ENCODE peak calls at places on chromosomes 7 and 10, in nine cellular contexts. H is dorsolateral prefrontal cortex; Y is transverse colon; Z is adrenal gland; C is PC-9; G is tibial artery; B is small intestine; O is astrocyte; L is CD4-positive, alpha-beta T cell. X is an unnamed sample.

GRCh38 chr10:131641898-131642297 is 258.9 kb upstream of the PPP2R2D start:
- DNase-seq in H (no peak), Y (no peak), Z (no peak), C (no peak), G (no peak), B (no peak), O (no peak), L (no peak), X (no peak)

GRCh38 chr10:61935085-61935484 is 33.6 kb downstream of the ARID5B start:
- DNase-seq in H (no peak), Y (no peak), Z (no peak), C (no peak), G (no peak), B (no peak), O (no peak), L (no peak), X (no peak)

GRCh38 chr10:46311501-46311951 is 24.7 kb downstream of the ANTXRL start:
- DNase-seq in H (no peak), Y (peak; percentile 6), Z (no peak), C (peak; percentile 72), G (peak; percentile 42), B (no peak), O (no peak), L (no peak), X (no peak)

GRCh38 chr7:85160223-85160622 is 26.6 kb downstream of the SEMA3D start:
- DNase-seq in H (no peak), Y (no peak), Z (no peak), C (no peak), G (no peak), B (no peak), O (peak; percentile 58), L (no peak), X (no peak)

GRCh38 chr10:104417629-104418292 is 64.1 kb downstream of the CFAP58 start:
- DNase-seq in H (no peak), Y (no peak), Z (no peak), C (no peak), G (no peak), B (no peak), O (peak; percentile 4), L (no peak), X (peak; percentile 6)

GRCh38 chr10:22183771-22184466 is 33.9 kb downstream of the EBLN1 start:
- DNase-seq in H (no peak), Y (no peak), Z (no peak), C (no peak), G (no peak), B (no peak), O (no peak), L (no peak), X (no peak)

GRCh38 chr7:24178811-24179210 is 105.2 kb upstream of the NPY start:
- DNase-seq in H (no peak), Y (no peak), Z (no peak), C (no peak), G (no peak), B (no peak), O (no peak), L (no peak), X (no peak)

GRCh38 chr10:103745264-103746247 is 109.8 kb downstream of the SH3PXD2A start:
- DNase-seq in H (no peak), Y (peak; percentile 28), Z (no peak), C (peak; percentile 84), G (no peak), B (peak; percentile 51), O (peak; percentile 30), L (peak; percentile 52), X (no peak)

GRCh38 chr10:59606551-59606961 is 103.1 kb downstream of the SLC16A9 start:
- DNase-seq in H (no peak), Y (no peak), Z (no peak), C (no peak), G (no peak), B (peak; percentile 40), O (peak; percentile 35), L (no peak), X (no peak)

GRCh38 chr10:109650228-109650627 is 273.1 kb downstream of the XPNPEP1 start:
- DNase-seq in H (no peak), Y (no peak), Z (no peak), C (no peak), G (no peak), B (no peak), O (no peak), L (no peak), X (no peak)

GRCh38 chr10:9253121-9253520 is 1198.6 kb downstream of the GATA3 start:
- DNase-seq in H (no peak), Y (no peak), Z (no peak), C (no peak), G (no peak), B (no peak), O (peak; percentile 18), L (no peak), X (no peak)

GRCh38 chr10:28171468-28172235 is 131.2 kb downstream of the MPP7 start:
- DNase-seq in H (no peak), Y (no peak), Z (no peak), C (no peak), G (peak; percentile 68), B (no peak), O (no peak), L (no peak), X (no peak)

GRCh38 chr10:108465871-108466641 is 1301.5 kb upstream of the SORCS1 start:
- DNase-seq in H (peak; percentile 7), Y (peak; percentile 18), Z (no peak), C (no peak), G (no peak), B (no peak), O (peak; percentile 11), L (no peak), X (no peak)

GRCh38 chr10:69630651-69631400 is 779 bp downstream of the FAM241B start:
- DNase-seq in H (no peak), Y (no peak), Z (no peak), C (no peak), G (peak; percentile 57), B (no peak), O (no peak), L (no peak), X (no peak)

GRCh38 chr7:156039194-156039593 is 226.9 kb upstream of the SHH start:
- DNase-seq in H (no peak), Y (no peak), Z (no peak), C (no peak), G (no peak), B (no peak), O (no peak), L (no peak), X (no peak)

GRCh38 chr10:7697304-7697822 is 5.8 kb upstream of the ITIH2 start:
- DNase-seq in H (peak; percentile 10), Y (no peak), Z (no peak), C (no peak), G (no peak), B (no peak), O (no peak), L (no peak), X (no peak)

GRCh38 chr7:31540786-31541185 is 26.9 kb downstream of the ITPRID1 start:
- DNase-seq in H (no peak), Y (no peak), Z (no peak), C (no peak), G (no peak), B (peak; percentile 11), O (no peak), L (no peak), X (no peak)

GRCh38 chr10:131838921-131839320 is 61.9 kb upstream of the PPP2R2D start:
- DNase-seq in H (no peak), Y (no peak), Z (no peak), C (no peak), G (peak; percentile 17), B (no peak), O (no peak), L (no peak), X (no peak)

GRCh38 chr7:37208528-37208927 is 240.1 kb downstream of the ELMO1 start:
- DNase-seq in H (peak; percentile 24), Y (peak; percentile 54), Z (peak; percentile 84), C (peak; percentile 14), G (peak; percentile 90), B (peak; percentile 43), O (peak; percentile 38), L (peak; percentile 25), X (no peak)

DNA sequence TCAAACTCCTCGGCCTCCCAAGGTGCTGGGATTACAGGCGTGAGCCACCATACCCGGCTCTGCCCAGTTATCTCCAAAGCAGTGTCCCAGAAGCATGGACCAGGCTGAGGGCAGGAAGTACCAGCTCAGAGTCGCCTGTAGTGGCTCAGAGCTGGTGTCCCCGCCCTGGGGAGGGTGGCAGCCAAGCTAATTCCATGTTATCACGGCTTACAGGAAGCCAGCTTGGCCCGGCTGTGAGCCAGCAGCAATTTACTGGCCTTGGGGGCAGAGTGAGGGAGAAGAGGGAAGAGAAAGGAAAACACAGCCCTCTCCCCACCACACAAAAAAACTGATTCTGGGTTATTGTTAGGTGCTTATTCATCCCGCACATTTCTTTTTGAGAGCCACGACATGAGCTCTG is 88.1 kb downstream of the HIP1 start:
- DNase-seq in H (no peak), Y (peak; percentile 51), Z (peak; percentile 84), C (no peak), G (peak; percentile 85), B (peak; percentile 58), O (no peak), L (no peak), X (no peak)
- H3K27ac ChIP-seq in H (no peak overlapping the region), Y (no peak overlapping the region), Z (peak overlapping the region; percentile 26), C (no peak overlapping the region), G (peak overlapping the region; percentile 78), B (no peak overlapping the region), O (no peak overlapping the region), L (no peak overlapping the region), X (no peak overlapping the region)

DNA sequence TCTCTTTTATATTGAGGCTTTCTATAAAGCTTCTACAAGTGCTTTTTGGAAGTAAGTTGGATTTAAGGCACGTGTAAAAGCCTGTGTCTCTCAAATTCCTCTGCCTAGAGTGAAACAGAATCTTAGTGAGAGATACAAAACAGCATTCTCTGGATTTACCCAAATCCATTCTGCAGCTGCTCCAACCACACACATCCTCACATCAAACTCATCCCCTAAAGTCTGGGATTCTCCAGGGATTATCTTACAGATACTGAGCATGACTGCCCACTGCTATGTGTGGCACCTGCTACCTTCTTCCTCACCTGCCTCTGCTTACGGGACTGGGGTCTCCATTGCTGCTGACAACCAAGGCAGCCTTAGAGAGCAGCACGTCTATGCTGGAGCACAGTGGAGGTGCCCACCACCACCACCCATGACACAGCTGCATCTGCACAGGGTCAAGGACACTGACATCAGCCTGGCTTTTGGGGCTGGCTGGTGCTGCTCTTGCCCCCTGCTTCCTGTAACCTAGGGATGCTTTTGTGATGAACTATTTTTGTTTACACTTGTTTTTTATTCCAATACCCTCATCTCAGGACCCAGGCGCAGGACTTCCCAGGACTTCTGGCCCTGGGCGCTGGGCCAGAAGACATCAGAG is 139.2 kb upstream of the NAMPT start:
- DNase-seq in H (no peak), Y (no peak), Z (no peak), C (no peak), G (no peak), B (no peak), O (no peak), L (no peak), X (no peak)
- H3K27ac ChIP-seq in H (no peak overlapping the region), Y (peak overlapping the region; percentile 55), Z (no peak overlapping the region), C (peak overlapping the region; percentile 92), G (peak overlapping the region; percentile 69), B (no peak overlapping the region), O (peak overlapping the region; percentile 82), L (no peak overlapping the region), X (peak overlapping the region; percentile 40)

GRCh38 chr10:52479567-52479966 is 165.5 kb downstream of the DKK1 start:
- DNase-seq in H (no peak), Y (no peak), Z (no peak), C (no peak), G (no peak), B (no peak), O (no peak), L (no peak), X (no peak)
- H3K27ac ChIP-seq in H (no peak overlapping the region), Y (no peak overlapping the region), Z (no peak overlapping the region), C (no peak overlapping the region), G (no peak overlapping the region), B (no peak overlapping the region), O (no peak overlapping the region), L (no peak overlapping the region), X (no peak overlapping the region)

GRCh38 chr10:110694820-110695219 is 50.7 kb downstream of the RBM20 start:
- DNase-seq in H (no peak), Y (no peak), Z (no peak), C (no peak), G (no peak), B (no peak), O (no peak), L (no peak), X (no peak)
- H3K27ac ChIP-seq in H (no peak overlapping the region), Y (no peak overlapping the region), Z (no peak overlapping the region), C (no peak overlapping the region), G (no peak overlapping the region), B (no peak overlapping the region), O (no peak overlapping the region), L (no peak overlapping the region), X (no peak overlapping the region)